ENCODE peak calls at places on chromosome 4, in ten cellular contexts. O, Y, R, P, N, K, U, B, M and H are unnamed samples.
A peak's percentile ranks its signal among the peaks of the same experiment; 100 is the strongest.

GRCh38 chr4:76989391-76990061 is 40.0 kb downstream of the SEPTIN11 start:
- DNase-seq in O (no peak), Y (peak; percentile 35), R (no peak), P (no peak), N (no peak), K (no peak), U (no peak), B (no peak), M (no peak), H (no peak)

GRCh38 chr4:95124906-95125504 is 367.2 kb downstream of the BMPR1B start:
- DNase-seq in O (peak; percentile 61), Y (no peak), R (no peak), P (no peak), N (no peak), K (peak; percentile 68), U (peak; percentile 37), B (peak; percentile 86), M (peak; percentile 60), H (peak; percentile 52)

GRCh38 chr4:3114377-3114776 is 39.9 kb downstream of the HTT start:
- DNase-seq in O (no peak), Y (no peak), R (no peak), P (no peak), N (no peak), K (no peak), U (no peak), B (no peak), M (no peak), H (no peak)

GRCh38 chr4:88296413-88297052 is 12.2 kb upstream of the PPM1K start:
- DNase-seq in O (no peak), Y (no peak), R (no peak), P (no peak), N (no peak), K (no peak), U (no peak), B (no peak), M (no peak), H (no peak)

GRCh38 chr4:151604238-151604637 is 156.6 kb downstream of the GATB start:
- DNase-seq in O (peak; percentile 30), Y (no peak), R (no peak), P (no peak), N (no peak), K (peak; percentile 33), U (no peak), B (peak; percentile 26), M (no peak), H (no peak)

GRCh38 chr4:87077834-87078585 is 142.4 kb downstream of the KLHL8 start:
- DNase-seq in O (no peak), Y (no peak), R (no peak), P (no peak), N (no peak), K (peak; percentile 81), U (no peak), B (no peak), M (no peak), H (peak; percentile 33)

GRCh38 chr4:95510145-95510544 is 38.6 kb downstream of the UNC5C start:
- DNase-seq in O (peak; percentile 10), Y (no peak), R (no peak), P (no peak), N (no peak), K (peak; percentile 52), U (no peak), B (peak; percentile 55), M (no peak), H (peak; percentile 22)

GRCh38 chr4:187739771-187740170 is 255.8 kb upstream of the ZFP42 start:
- DNase-seq in O (no peak), Y (no peak), R (no peak), P (no peak), N (no peak), K (no peak), U (no peak), B (no peak), M (no peak), H (no peak)

GRCh38 chr4:173529505-173530325 is at the start of gene HAND2:
- DNase-seq in O (no peak), Y (no peak), R (no peak), P (no peak), N (no peak), K (no peak), U (peak; percentile 85), B (peak; percentile 69), M (peak; percentile 87), H (no peak)

GRCh38 chr4:21879187-21879586 is 69.4 kb downstream of the KCNIP4 start:
- DNase-seq in O (no peak), Y (no peak), R (no peak), P (no peak), N (no peak), K (peak; percentile 22), U (no peak), B (peak; percentile 66), M (peak; percentile 51), H (no peak)

GRCh38 chr4:22220965-22221364 is 272.4 kb upstream of the KCNIP4 start:
- DNase-seq in O (no peak), Y (no peak), R (no peak), P (no peak), N (no peak), K (no peak), U (no peak), B (no peak), M (no peak), H (no peak)

DNA sequence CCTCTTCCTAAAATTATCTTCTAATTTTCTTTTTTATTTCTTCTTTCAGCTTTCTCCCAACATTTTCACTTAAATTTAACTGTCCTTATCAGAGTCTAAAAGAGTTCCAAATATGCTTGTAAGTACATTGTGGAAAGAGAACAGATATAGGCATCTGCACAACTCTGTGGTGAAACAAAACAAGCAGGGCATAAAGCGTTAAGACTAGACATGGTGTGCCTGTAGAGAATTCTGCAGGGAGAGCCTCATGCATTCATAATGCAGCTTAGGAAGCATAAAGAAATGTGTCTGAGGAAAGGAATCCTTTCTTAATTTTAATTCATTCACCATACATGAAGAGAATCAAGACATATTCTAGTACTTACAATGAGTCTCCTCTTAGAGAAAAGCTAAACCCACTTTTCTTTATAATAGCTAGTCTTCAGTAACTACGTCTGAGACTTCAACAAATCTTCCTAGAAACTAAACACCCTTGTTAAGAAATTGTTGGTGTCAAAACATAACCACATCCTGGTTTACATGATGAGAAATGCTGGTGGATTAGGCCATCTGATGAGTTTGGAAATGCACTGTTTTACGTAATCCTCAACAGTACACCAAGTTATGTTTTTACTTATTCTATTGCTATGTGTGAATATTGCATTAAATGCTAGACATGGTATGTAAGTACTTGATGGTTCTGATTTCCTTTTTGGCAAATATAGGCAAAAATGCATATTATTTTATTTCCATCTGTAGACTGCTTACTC is 307.8 kb upstream of the GIMD1 start:
- DNase-seq in O (no peak), Y (no peak), R (no peak), P (no peak), N (no peak), K (no peak), U (no peak), B (no peak), M (no peak), H (peak; percentile 88)
- H3K27ac ChIP-seq in O (no peak overlapping the region), Y (no peak overlapping the region), R (no peak overlapping the region), P (no peak overlapping the region), N (no peak overlapping the region), K (no peak overlapping the region), U (no peak overlapping the region), B (no peak overlapping the region), M (no peak overlapping the region), H (no peak overlapping the region)

DNA sequence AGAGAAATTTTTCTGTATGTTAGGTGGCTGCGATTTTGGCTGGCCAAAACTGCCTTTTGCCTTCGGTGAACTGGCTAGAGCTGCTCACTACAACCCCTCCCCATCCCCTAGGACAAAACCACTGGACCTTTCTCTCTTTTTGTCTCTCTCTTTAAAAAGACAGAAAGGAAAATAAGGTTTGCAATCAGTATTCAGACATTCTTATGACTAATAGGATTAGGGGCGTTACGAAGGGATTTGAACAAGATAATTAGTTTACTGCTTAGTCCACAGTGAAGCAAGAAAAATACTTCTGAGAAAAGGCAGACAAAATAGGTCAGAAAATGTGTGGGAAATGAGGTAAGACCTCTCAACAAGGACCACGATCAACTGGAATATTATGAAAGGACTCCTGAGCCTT is 180.4 kb downstream of the SLIT2 start:
- DNase-seq in O (no peak), Y (no peak), R (no peak), P (no peak), N (no peak), K (peak; percentile 30), U (no peak), B (no peak), M (no peak), H (no peak)
- H3K27ac ChIP-seq in O (no peak overlapping the region), Y (no peak overlapping the region), R (no peak overlapping the region), P (no peak overlapping the region), N (peak overlapping the region; percentile 56), K (peak overlapping the region; percentile 2), U (no peak overlapping the region), B (no peak overlapping the region), M (no peak overlapping the region), H (no peak overlapping the region)

GRCh38 chr4:1176398-1177273 is 4.3 kb upstream of the SPON2 start:
- DNase-seq in O (no peak), Y (no peak), R (no peak), P (no peak), N (no peak), K (no peak), U (no peak), B (no peak), M (no peak), H (no peak)
- H3K27ac ChIP-seq in O (peak overlapping the region; percentile 97), Y (no peak overlapping the region), R (no peak overlapping the region), P (no peak overlapping the region), N (no peak overlapping the region), K (no peak overlapping the region), U (no peak overlapping the region), B (no peak overlapping the region), M (peak overlapping the region; percentile 67), H (no peak overlapping the region)

GRCh38 chr4:1927675-1928074 is 56.5 kb downstream of the NSD2 start:
- DNase-seq in O (no peak), Y (no peak), R (no peak), P (no peak), N (no peak), K (no peak), U (no peak), B (no peak), M (no peak), H (no peak)
- H3K27ac ChIP-seq in O (no peak overlapping the region), Y (no peak overlapping the region), R (no peak overlapping the region), P (no peak overlapping the region), N (no peak overlapping the region), K (no peak overlapping the region), U (no peak overlapping the region), B (no peak overlapping the region), M (no peak overlapping the region), H (peak overlapping the region; percentile 29)

GRCh38 chr4:125003840-125004239 is 291.3 kb upstream of the ANKRD50 start:
- DNase-seq in O (no peak), Y (no peak), R (no peak), P (no peak), N (no peak), K (no peak), U (no peak), B (no peak), M (no peak), H (no peak)
- H3K27ac ChIP-seq in O (no peak overlapping the region), Y (no peak overlapping the region), R (no peak overlapping the region), P (no peak overlapping the region), N (no peak overlapping the region), K (no peak overlapping the region), U (no peak overlapping the region), B (no peak overlapping the region), M (no peak overlapping the region), H (no peak overlapping the region)

GRCh38 chr4:138266948-138267347 is 24.8 kb upstream of the SLC7A11 start:
- DNase-seq in O (no peak), Y (no peak), R (no peak), P (no peak), N (no peak), K (no peak), U (no peak), B (no peak), M (no peak), H (no peak)
- H3K27ac ChIP-seq in O (no peak overlapping the region), Y (no peak overlapping the region), R (no peak overlapping the region), P (no peak overlapping the region), N (no peak overlapping the region), K (no peak overlapping the region), U (no peak overlapping the region), B (no peak overlapping the region), M (no peak overlapping the region), H (no peak overlapping the region)

GRCh38 chr4:19038231-19038630 is 1016.7 kb upstream of the LCORL start:
- DNase-seq in O (no peak), Y (no peak), R (no peak), P (no peak), N (no peak), K (no peak), U (no peak), B (no peak), M (no peak), H (no peak)
- H3K27ac ChIP-seq in O (no peak overlapping the region), Y (no peak overlapping the region), R (no peak overlapping the region), P (no peak overlapping the region), N (no peak overlapping the region), K (no peak overlapping the region), U (no peak overlapping the region), B (no peak overlapping the region), M (no peak overlapping the region), H (no peak overlapping the region)